ENCODE peak calls at places on chromosomes 11 and 22, in four cellular contexts. I is mammary epithelial cell, G is lung, M is AG10803. F is an unnamed sample.

GRCh38 chr11:67266424-67267187 is at the start of gene GRK2:
- DNase-seq in I (no peak), G (no peak), M (peak), F (peak)

GRCh38 chr11:13152736-13153541 is 124.7 kb upstream of the BMAL1 start:
- DNase-seq in I (no peak), G (no peak), M (peak), F (no peak)

GRCh38 chr11:108826136-108826535 is 161.3 kb downstream of the DDX10 start:
- DNase-seq in I (no peak), G (no peak), M (no peak), F (no peak)

GRCh38 chr11:36002196-36002595 is 58.3 kb downstream of the LDLRAD3 start:
- DNase-seq in I (no peak), G (no peak), M (no peak), F (no peak)

GRCh38 chr11:84476581-84476980 is 1150.6 kb downstream of the DLG2 start:
- DNase-seq in I (no peak), G (no peak), M (peak), F (no peak)

GRCh38 chr11:120352405-120352804 is 16.2 kb downstream of the ARHGEF12 start:
- DNase-seq in I (no peak), G (no peak), M (no peak), F (no peak)

GRCh38 chr22:31825513-31825912 is 71.7 kb downstream of the DEPDC5 start:
- DNase-seq in I (peak), G (no peak), M (no peak), F (no peak)

GRCh38 chr11:88603499-88603898 is 266.0 kb upstream of the CTSC start:
- DNase-seq in I (peak), G (no peak), M (peak), F (no peak)

GRCh38 chr22:17802411-17802810 is 28.1 kb upstream of the BID start:
- DNase-seq in I (no peak), G (no peak), M (no peak), F (no peak)

GRCh38 chr11:82987997-82988396 is 83.7 kb downstream of the RAB30 start:
- DNase-seq in I (no peak), G (no peak), M (no peak), F (no peak)

GRCh38 chr11:975824-976223 is 50.2 kb downstream of the AP2A2 start:
- DNase-seq in I (no peak), G (no peak), M (peak), F (no peak)

GRCh38 chr22:25114369-25115362 is 85.0 kb upstream of the CRYBB3 start:
- DNase-seq in I (peak), G (no peak), M (no peak), F (no peak)

GRCh38 chr11:126115820-126116319 is 53.2 kb upstream of the CDON start:
- DNase-seq in I (no peak), G (peak), M (peak), F (peak)

GRCh38 chr11:1150769-1151365 is 6.9 kb upstream of the MUC5AC start:
- DNase-seq in I (no peak), G (no peak), M (peak), F (no peak)

GRCh38 chr11:60750911-60751310 is 5.8 kb upstream of the MS4A15 start:
- DNase-seq in I (no peak), G (no peak), M (no peak), F (peak)

GRCh38 chr11:62540804-62541671 is 5.6 kb downstream of the AHNAK start:
- DNase-seq in I (no peak), G (no peak), M (no peak), F (no peak)

GRCh38 chr11:31812392-31813241 is 1.5 kb upstream of the PAX6 start:
- DNase-seq in I (no peak), G (no peak), M (no peak), F (no peak)
- H3K4me3 ChIP-seq in I (peak), G (peak), M (peak), F (peak)

DNA sequence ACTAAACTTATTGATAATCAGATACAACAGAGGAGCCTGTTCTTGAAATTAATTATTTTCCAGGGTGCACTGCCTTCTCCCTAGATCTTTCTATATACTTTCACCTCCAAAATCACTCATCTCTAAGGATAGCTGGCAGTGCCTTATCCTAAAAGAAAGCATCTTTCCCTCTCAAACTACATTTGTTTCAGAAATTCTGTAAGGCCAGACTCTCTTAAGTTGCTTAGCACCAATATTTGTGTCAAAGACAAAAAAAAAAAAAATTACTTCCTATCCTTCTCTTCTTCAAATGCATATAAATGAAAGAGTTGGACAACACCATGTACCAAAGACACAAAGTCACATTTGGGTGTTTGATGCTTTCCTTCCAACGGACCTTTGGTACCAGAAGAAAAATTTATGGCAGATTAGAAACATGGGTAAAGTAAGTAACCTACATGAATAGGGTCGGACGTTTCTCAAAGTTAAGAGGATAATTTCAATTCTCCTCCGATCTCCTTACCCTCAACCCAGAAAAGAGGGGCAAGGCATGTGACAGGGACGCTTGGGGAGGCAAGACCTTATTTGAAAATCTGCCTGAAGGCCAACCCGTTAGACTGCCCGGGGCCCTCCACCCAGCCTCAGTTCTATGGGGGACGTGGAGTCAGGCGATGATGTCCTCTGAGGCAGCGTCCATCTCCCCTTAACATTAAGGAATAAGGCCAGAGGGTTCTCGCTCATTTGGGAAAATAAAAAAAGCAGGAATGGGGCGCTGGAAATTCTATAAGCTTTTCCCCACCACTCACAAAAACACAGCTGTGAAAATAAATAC is 66.3 kb downstream of the ETS1 start:
- DNase-seq in I (no peak), G (no peak), M (no peak), F (no peak)
- TF ChIP-seq CTCF in I (peak), G (no peak), M (no peak), F (no peak)

GRCh38 chr11:10601722-10602281 is 33.3 kb upstream of the LYVE1 start:
- DNase-seq in I (no peak), G (peak), M (no peak), F (no peak)
- H3K4me3 ChIP-seq in I (no peak), G (no peak), M (no peak), F (no peak)

GRCh38 chr11:75408852-75409219 is 9.5 kb downstream of the RPS3 start:
- DNase-seq in I (no peak), G (no peak), M (no peak), F (no peak)
- TF ChIP-seq CTCF in I (no peak), G (no peak), M (no peak), F (no peak)

GRCh38 chr11:96230686-96231085 is 112.3 kb downstream of the MAML2 start:
- DNase-seq in I (no peak), G (no peak), M (no peak), F (no peak)
- H3K4me3 ChIP-seq in I (no peak), G (no peak), M (no peak), F (no peak)

DNA sequence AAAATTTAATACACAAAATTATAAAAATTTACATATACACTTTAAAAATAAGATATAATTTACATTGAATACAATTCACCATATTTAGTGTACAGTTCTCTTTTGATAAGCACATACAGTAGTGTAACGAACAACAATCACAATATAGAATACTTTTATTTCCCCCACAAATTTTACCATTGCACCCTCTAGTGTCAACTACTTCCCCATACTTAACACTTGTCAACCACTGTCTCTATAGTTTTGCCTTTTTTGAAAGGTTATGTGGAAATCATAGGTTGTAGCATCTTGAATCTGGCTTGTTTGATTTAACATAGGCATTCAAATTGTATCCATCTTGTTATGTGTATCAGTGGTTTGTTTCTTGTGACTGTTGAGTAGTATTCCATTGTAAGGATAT is 21.3 kb upstream of the PANX1 start:
- DNase-seq in I (no peak), G (no peak), M (no peak), F (no peak)
- TF ChIP-seq CTCF in I (peak), G (no peak), M (peak), F (no peak)

DNA sequence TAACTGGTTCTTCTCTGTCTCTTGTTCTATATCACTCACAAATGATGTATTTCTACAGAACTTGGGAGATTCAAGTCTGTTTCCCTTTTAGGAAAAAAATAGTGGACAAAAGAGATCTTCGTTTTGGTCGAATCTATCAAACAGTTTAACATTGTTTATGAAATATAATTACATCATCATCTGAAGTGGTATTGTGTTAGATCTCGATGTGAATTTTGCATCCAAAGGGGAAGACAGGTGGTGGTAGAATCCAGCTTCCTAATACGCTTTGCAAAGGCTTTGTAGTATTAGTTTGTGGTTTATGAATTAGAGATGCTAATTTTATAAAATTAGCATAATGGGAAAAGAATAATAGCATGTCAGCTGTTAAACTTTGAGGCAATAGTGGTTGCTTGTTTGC is 3.4 kb downstream of the SIK2 start:
- DNase-seq in I (no peak), G (no peak), M (no peak), F (no peak)
- H3K4me3 ChIP-seq in I (no peak), G (no peak), M (no peak), F (no peak)

GRCh38 chr22:19430890-19431541 is 517 bp downstream of the HIRA start:
- DNase-seq in I (peak), G (peak), M (peak), F (peak)
- TF ChIP-seq CTCF in I (peak), G (no peak), M (peak), F (no peak)

GRCh38 chr11:32892355-32893090 is at the start of gene QSER1:
- DNase-seq in I (peak), G (peak), M (peak), F (peak)

GRCh38 chr11:32893091-32893946 is 708 bp downstream of the QSER1 start:
- DNase-seq in I (peak), G (peak), M (peak), F (peak)

GRCh38 chr11:32897103-32897502 is 4.5 kb downstream of the QSER1 start:
- DNase-seq in I (no peak), G (no peak), M (no peak), F (no peak)

GRCh38 chr11:32893947-32894827 is 1.6 kb downstream of the QSER1 start:
- DNase-seq in I (peak), G (no peak), M (peak), F (peak)

DNA sequence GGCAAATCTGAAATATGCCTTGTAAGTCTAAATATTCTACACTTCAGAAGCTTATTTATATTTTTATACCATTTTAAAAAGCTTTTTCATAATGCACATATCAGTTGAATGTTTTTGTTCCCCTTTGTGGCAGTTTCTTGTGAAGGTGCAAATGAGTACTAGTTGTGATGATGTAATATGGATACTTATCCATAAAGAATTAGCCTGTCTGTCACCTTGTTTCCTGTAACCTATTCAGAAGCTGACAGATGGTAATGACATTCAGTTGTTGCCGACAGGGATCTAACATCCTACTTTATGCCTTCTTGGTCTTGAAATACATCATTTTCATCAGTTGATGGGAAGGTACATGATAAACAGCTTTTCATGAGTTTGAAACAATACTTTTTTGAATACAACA is 2.9 kb downstream of the QSER1 start:
- DNase-seq in I (no peak), G (no peak), M (no peak), F (no peak)
- H3K4me3 ChIP-seq in I (no peak), G (no peak), M (no peak), F (no peak)